ENCODE peak calls at places on chromosomes 11 and 22, in four cellular contexts. U is fibroblast of lung; Y is thoracic aorta; R is activated CD8-positive, alpha-beta T cell treated with anti-CD3 and anti-CD28 coated beads for 36 hours. K is an unnamed sample.

GRCh38 chr11:69919659-69920499 is 100.7 kb upstream of the FGF3 start:
- DNase-seq in U (no peak), Y (no peak), R (no peak), K (no peak)

GRCh38 chr22:27022741-27023373 is 365.5 kb downstream of the MIAT start:
- DNase-seq in U (no peak), Y (no peak), R (no peak), K (no peak)

GRCh38 chr22:32577591-32577990 is 103.0 kb downstream of the FBXO7 start:
- DNase-seq in U (no peak), Y (no peak), R (no peak), K (no peak)

GRCh38 chr11:121829159-121829643 is 286.8 kb downstream of the BLID start:
- DNase-seq in U (peak), Y (peak), R (peak), K (no peak)

GRCh38 chr11:110286298-110287040 is 9.9 kb downstream of the RDX start:
- DNase-seq in U (no peak), Y (no peak), R (no peak), K (no peak)

GRCh38 chr11:34052608-34053160 is 1.2 kb downstream of the CAPRIN1 start:
- DNase-seq in U (no peak), Y (no peak), R (peak), K (peak)

GRCh38 chr11:130420478-130421198 is 7.8 kb downstream of the ADAMTS8 start:
- DNase-seq in U (peak), Y (no peak), R (no peak), K (no peak)

GRCh38 chr11:86978756-86979608 is 23.8 kb upstream of the FZD4 start:
- DNase-seq in U (peak), Y (no peak), R (peak), K (peak)

GRCh38 chr11:8810331-8811301 is 100.4 kb upstream of the AKIP1 start:
- DNase-seq in U (peak), Y (peak), R (peak), K (peak)

GRCh38 chr11:116948375-116948774 is 111.0 kb upstream of the APOA1 start:
- DNase-seq in U (no peak), Y (no peak), R (peak), K (peak)

DNA sequence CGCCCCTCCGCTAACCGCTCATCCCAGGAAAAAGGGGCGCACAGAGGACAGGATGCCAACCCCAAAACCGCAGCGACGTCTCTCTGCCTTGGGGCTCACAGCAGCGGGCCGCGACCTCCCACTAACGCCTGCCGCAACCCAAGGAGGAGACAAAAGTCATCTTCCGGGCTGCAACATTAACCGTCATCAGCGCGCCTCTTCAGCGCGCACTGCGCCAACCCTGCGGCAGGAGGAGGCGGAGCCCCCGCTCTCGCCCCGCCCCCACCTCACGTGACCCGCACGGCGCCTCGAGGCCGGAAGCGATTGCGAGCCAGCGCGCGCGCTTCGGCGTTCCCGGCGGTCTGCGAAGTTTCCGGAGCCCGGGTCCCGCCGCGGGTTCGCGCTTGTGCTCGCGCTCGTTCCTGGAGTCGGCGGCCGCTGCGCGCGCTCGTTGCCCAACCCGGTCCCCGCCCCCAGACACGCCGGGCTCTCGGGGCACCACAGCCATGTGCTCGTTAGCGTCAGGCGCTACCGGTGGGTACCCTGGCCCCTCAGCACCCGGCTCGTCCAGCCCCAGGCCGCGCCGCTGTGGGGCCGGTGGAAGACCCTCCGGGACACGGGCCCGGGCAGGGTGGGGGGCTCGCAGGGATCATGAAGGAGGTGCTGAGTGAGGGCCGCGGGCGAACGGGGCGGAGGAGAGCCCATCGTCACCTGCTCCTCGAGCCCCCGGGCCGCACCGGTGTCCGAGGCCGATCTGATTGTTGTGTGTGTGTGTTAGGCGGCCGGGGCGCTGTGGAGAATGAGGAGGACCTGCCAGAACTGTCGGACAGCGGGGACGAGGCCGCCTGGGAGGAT is at the start of gene PRMT3:
- DNase-seq in U (peak), Y (peak), R (peak), K (peak)
- TF ChIP-seq CTCF in U (peak), Y (peak), R (peak), K (no peak)

DNA sequence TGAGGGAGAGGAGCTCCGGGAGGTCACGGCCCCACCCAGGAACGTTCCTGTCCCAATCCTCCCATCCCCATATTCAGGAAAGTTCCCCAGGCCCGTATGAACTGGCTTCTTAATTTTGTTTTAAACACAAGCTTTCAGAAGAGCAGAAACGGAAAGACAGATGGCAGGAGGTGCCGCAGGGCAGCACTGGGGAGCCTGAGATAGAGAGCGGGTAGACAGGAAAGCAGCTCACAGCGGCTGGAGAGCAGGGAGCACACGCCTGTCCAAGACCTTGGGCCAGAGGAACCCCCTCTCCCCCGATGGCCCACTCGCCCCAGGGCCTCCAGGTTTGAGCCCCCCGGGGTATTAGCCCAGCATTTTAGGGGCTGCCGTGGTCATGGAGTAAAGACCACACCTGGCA is 17.8 kb upstream of the KCNQ1OT1 start:
- DNase-seq in U (no peak), Y (no peak), R (no peak), K (no peak)
- TF ChIP-seq CTCF in U (no peak), Y (no peak), R (no peak), K (no peak)

DNA sequence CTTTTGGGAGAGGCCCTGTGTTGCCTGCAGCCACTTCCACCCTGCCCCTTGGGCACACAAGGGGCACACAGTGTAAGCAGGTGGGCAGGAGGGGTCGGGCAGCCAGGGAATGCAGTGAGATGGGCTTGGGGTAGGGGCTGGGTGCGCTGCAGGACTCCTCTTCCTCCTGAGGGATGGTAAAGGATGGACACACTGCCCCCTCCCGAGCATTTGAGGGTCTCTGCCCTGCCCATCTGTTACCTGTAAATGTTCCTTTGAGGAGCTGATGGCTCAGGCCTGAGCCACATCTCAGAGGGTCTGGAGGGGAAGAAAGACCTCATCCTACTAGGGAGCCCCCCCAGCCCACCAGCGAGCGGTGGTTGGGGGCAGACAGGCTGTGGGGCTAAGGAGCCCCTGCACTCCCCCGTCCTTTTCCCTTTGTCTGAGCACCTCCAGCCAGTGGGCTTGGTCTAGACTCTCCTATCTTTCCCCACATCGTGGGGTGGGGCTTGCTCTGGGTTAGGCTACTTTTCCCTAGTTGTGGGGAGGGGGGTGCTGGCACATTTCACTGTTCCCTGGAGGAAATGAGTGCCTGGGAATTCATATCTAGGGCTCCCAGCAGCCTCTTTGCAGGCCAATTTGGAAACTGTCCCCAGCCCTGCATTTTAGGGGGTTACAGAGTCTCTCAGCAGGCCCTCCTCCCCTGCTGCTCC is 1.7 kb upstream of the TSSC4 start:
- DNase-seq in U (no peak), Y (no peak), R (no peak), K (no peak)
- TF ChIP-seq CTCF in U (no peak), Y (no peak), R (no peak), K (no peak)

DNA sequence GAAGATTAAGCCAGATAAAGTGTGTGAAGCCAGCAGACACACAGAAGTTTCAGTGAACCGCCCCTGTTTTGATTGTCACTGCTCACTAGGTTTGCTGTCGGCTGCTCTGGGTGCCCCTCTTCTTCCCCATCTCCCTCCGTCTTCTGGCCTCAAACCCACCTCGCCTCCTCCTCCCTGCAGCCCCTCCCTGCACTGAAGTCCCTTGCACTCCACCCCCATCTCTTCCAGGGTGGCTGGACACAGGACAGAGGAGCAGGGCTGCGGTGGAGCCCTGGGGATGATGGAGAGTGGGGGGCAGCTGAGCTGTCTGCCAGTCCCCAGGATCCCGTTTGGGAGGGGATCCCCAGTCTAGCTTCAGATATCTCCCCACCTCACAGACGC is 53.5 kb downstream of the CYTH4 start:
- DNase-seq in U (no peak), Y (no peak), R (no peak), K (no peak)
- TF ChIP-seq CTCF in U (no peak), Y (no peak), R (no peak), K (no peak)

GRCh38 chr11:60836866-60837510 is 4.9 kb upstream of the CCDC86 start:
- DNase-seq in U (no peak), Y (no peak), R (no peak), K (no peak)

GRCh38 chr11:60834742-60835141 is 7.2 kb upstream of the CCDC86 start:
- DNase-seq in U (no peak), Y (no peak), R (no peak), K (no peak)

GRCh38 chr11:60831501-60832079 is 10.3 kb upstream of the CCDC86 start:
- DNase-seq in U (peak), Y (no peak), R (no peak), K (peak)

GRCh38 chr11:60838132-60838531 is 3.8 kb upstream of the CCDC86 start:
- DNase-seq in U (peak), Y (no peak), R (no peak), K (peak)

DNA sequence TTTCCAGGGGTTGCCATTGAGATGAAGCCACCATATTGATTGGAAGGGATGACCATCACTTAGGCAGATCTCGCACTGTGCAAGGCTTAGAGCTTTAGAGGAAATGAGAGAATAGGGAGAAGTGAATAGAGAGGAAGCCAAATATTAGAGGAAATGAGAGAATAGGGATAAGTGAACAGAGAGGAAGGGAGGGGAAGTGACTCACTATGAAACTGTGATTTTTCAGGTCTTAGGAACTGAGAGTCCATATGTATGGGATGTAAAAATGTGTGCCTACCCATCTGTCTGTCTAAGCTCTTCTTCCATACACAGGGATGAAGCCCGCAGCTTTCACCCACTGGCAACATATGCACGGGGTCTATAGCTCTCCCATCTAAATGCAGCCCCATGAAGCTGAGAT is 6.4 kb upstream of the CCDC86 start:
- DNase-seq in U (no peak), Y (no peak), R (no peak), K (no peak)
- TF ChIP-seq CTCF in U (no peak), Y (no peak), R (no peak), K (no peak)